ENCODE peak calls at places on chromosomes 3 and 15, in seven cellular contexts. A, F, B, Q, C, P and R are unnamed samples.

GRCh38 chr15:60772395-60773120 is 293.6 kb upstream of the ICE2 start:
- DNase-seq in A (no peak), F (no peak), B (no peak), Q (no peak), C (no peak), P (no peak), R (no peak)

GRCh38 chr3:196127308-196128040 is 45.6 kb upstream of the TFRC start:
- DNase-seq in A (peak; percentile 19), F (no peak), B (no peak), Q (no peak), C (no peak), P (no peak), R (no peak)

GRCh38 chr3:11074441-11074840 is 79.9 kb upstream of the HRH1 start:
- DNase-seq in A (no peak), F (no peak), B (no peak), Q (no peak), C (no peak), P (no peak), R (no peak)

GRCh38 chr3:88618121-88618645 is 468.4 kb downstream of the C3orf38 start:
- DNase-seq in A (no peak), F (no peak), B (no peak), Q (no peak), C (no peak), P (no peak), R (no peak)

GRCh38 chr15:83582386-83582785 is 71.5 kb upstream of the ADAMTSL3 start:
- DNase-seq in A (no peak), F (no peak), B (no peak), Q (no peak), C (no peak), P (no peak), R (no peak)

GRCh38 chr15:39692464-39693327 is 89.9 kb downstream of the FSIP1 start:
- DNase-seq in A (no peak), F (no peak), B (no peak), Q (peak; percentile 32), C (no peak), P (peak; percentile 28), R (no peak)

GRCh38 chr3:48795997-48796732 is 51.5 kb downstream of the PRKAR2A start:
- DNase-seq in A (no peak), F (no peak), B (no peak), Q (no peak), C (peak; percentile 75), P (no peak), R (no peak)

GRCh38 chr15:72099155-72099554 is 18.8 kb downstream of the MYO9A start:
- DNase-seq in A (no peak), F (no peak), B (no peak), Q (no peak), C (no peak), P (no peak), R (no peak)

GRCh38 chr3:18111702-18112311 is 313.3 kb downstream of the SATB1 start:
- DNase-seq in A (no peak), F (peak; percentile 22), B (no peak), Q (peak; percentile 33), C (peak; percentile 65), P (no peak), R (no peak)

GRCh38 chr3:178823556-178824229 is 247.9 kb downstream of the ZMAT3 start:
- DNase-seq in A (no peak), F (no peak), B (no peak), Q (no peak), C (peak; percentile 28), P (no peak), R (no peak)

GRCh38 chr3:47803478-47804025 is 614 bp downstream of the DHX30 start:
- DNase-seq in A (no peak), F (no peak), B (no peak), Q (no peak), C (peak; percentile 22), P (peak; percentile 14), R (no peak)

GRCh38 chr3:194575484-194576210 is 57.6 kb downstream of the TMEM44 start:
- DNase-seq in A (no peak), F (no peak), B (no peak), Q (peak; percentile 47), C (peak; percentile 37), P (no peak), R (no peak)

GRCh38 chr3:122903171-122903570 is 108.3 kb downstream of the SLC49A4 start:
- DNase-seq in A (no peak), F (no peak), B (no peak), Q (no peak), C (peak; percentile 10), P (no peak), R (no peak)

GRCh38 chr3:29701326-29701983 is 420.6 kb downstream of the RBMS3 start:
- DNase-seq in A (no peak), F (no peak), B (no peak), Q (no peak), C (no peak), P (no peak), R (no peak)

GRCh38 chr3:68919000-68919399 is 13.3 kb downstream of the TAFA4 start:
- DNase-seq in A (no peak), F (no peak), B (peak; percentile 42), Q (peak; percentile 63), C (peak; percentile 21), P (no peak), R (no peak)

GRCh38 chr15:64158363-64159134 is 4.3 kb downstream of the PPIB start:
- DNase-seq in A (no peak), F (no peak), B (no peak), Q (no peak), C (no peak), P (no peak), R (no peak)

GRCh38 chr15:95131071-95131683 is 899.8 kb downstream of the MCTP2 start:
- DNase-seq in A (no peak), F (no peak), B (peak; percentile 5), Q (no peak), C (no peak), P (no peak), R (no peak)

GRCh38 chr15:40420071-40420713 is 14.6 kb downstream of the IVD start:
- DNase-seq in A (no peak), F (no peak), B (no peak), Q (no peak), C (no peak), P (no peak), R (no peak)

GRCh38 chr3:72594615-72595215 is 253.5 kb downstream of the SHQ1 start:
- DNase-seq in A (no peak), F (no peak), B (no peak), Q (no peak), C (no peak), P (no peak), R (no peak)

GRCh38 chr3:143120716-143121239 is 1.2 kb downstream of the CHST2 start:
- DNase-seq in A (no peak), F (no peak), B (peak; percentile 54), Q (no peak), C (peak; percentile 52), P (no peak), R (peak; percentile 63)

GRCh38 chr15:69090197-69090948 is 70.1 kb upstream of the GLCE start:
- DNase-seq in A (no peak), F (no peak), B (no peak), Q (peak; percentile 72), C (peak; percentile 72), P (no peak), R (no peak)

GRCh38 chr15:78810377-78811123 is 714 bp downstream of the ADAMTS7 start:
- DNase-seq in A (no peak), F (no peak), B (peak; percentile 63), Q (peak; percentile 69), C (peak; percentile 55), P (no peak), R (peak; percentile 20)

GRCh38 chr15:66046751-66047150 is 177.5 kb downstream of the RAB11A start:
- DNase-seq in A (no peak), F (peak; percentile 3), B (no peak), Q (no peak), C (no peak), P (no peak), R (no peak)

GRCh38 chr15:95812491-95812890 is 518.0 kb upstream of the NR2F2 start:
- DNase-seq in A (no peak), F (no peak), B (no peak), Q (no peak), C (peak; percentile 70), P (no peak), R (no peak)

GRCh38 chr3:133662256-133662773 is 574 bp upstream of the TOPBP1 start:
- DNase-seq in A (no peak), F (peak; percentile 11), B (peak; percentile 9), Q (peak; percentile 22), C (peak; percentile 34), P (peak; percentile 9), R (no peak)